ENCODE peak calls at places on chromosomes 16 and 17, in seven cellular contexts. N is uterus, C is heart left ventricle, E is right atrium auricular region, U is endothelial cell, H is cardiac muscle cell, L is mucosa of descending colon. G is an unnamed sample.

GRCh38 chr17:56723471-56723870 is 110.2 kb downstream of the C17orf67 start:
- DNase-seq in L (no peak), E (no peak), U (no peak), N (no peak), H (no peak), C (no peak), G (no peak)

GRCh38 chr17:35577826-35578194 is 561 bp downstream of the PEX12 start:
- DNase-seq in N (no peak), C (no peak), U (no peak), E (no peak), L (no peak), H (peak; percentile 16), G (no peak)

GRCh38 chr17:78862073-78863023 is 21.7 kb upstream of the USP36 start:
- DNase-seq in E (peak; percentile 96), C (peak; percentile 72), N (peak; percentile 89), U (no peak), L (peak; percentile 53), H (peak; percentile 95), G (no peak)

GRCh38 chr17:7916799-7917198 is 710 bp upstream of the RNF227 start:
- DNase-seq in H (peak; percentile 64), L (no peak), N (peak; percentile 32), C (peak; percentile 5), E (no peak), U (no peak), G (no peak)

GRCh38 chr17:76670020-76670707 is 26.6 kb upstream of the ST6GALNAC1 start:
- DNase-seq in L (no peak), U (no peak), H (no peak), C (no peak), N (no peak), E (no peak), G (no peak)

GRCh38 chr16:14364386-14365199 is 265.5 kb downstream of the PARN start:
- DNase-seq in C (no peak), N (no peak), L (no peak), E (no peak), U (no peak), H (peak; percentile 30), G (no peak)

GRCh38 chr17:57810740-57811632 is 38.9 kb downstream of the MRPS23 start:
- DNase-seq in H (peak; percentile 82), C (peak; percentile 81), E (no peak), N (peak; percentile 52), U (no peak), L (peak; percentile 26), G (no peak)

GRCh38 chr17:48541574-48542113 is 3.3 kb downstream of the HOXB2 start:
- DNase-seq in L (peak; percentile 65), C (peak; percentile 83), H (peak; percentile 85), N (peak; percentile 83), U (no peak), E (no peak), G (peak; percentile 36)

GRCh38 chr16:24850289-24850931 is 4.6 kb downstream of the SLC5A11 start:
- DNase-seq in L (no peak), H (peak; percentile 45), E (no peak), U (no peak), C (no peak), N (no peak), G (no peak)

GRCh38 chr17:69474171-69474831 is 59.8 kb downstream of the MAP2K6 start:
- DNase-seq in L (no peak), E (no peak), U (no peak), N (no peak), C (no peak), H (no peak), G (no peak)

GRCh38 chr17:34998205-34998604 is 17.9 kb downstream of the LIG3 start:
- DNase-seq in N (no peak), C (peak; percentile 83), L (peak; percentile 87), U (peak; percentile 79), E (peak; percentile 76), H (peak; percentile 78), G (peak; percentile 87)

GRCh38 chr16:51465026-51465425 is 314.0 kb upstream of the SALL1 start:
- DNase-seq in N (no peak), L (no peak), U (no peak), C (no peak), H (peak; percentile 6), E (no peak), G (no peak)

GRCh38 chr17:1577186-1577585 is 14.6 kb upstream of the PITPNA start:
- DNase-seq in U (no peak), H (peak; percentile 98), L (peak; percentile 72), C (peak; percentile 92), E (peak; percentile 95), N (peak; percentile 84), G (no peak)

GRCh38 chr16:67677712-67678111 is 11.1 kb downstream of the C16orf86 start:
- DNase-seq in C (no peak), H (no peak), U (no peak), E (no peak), L (no peak), N (no peak), G (no peak)

GRCh38 chr17:56594528-56595418 is 1.3 kb downstream of the NOG start:
- DNase-seq in H (no peak), N (no peak), E (no peak), L (no peak), C (peak; percentile 63), U (peak; percentile 12), G (peak; percentile 40)

GRCh38 chr17:30290696-30291570 is 811 bp downstream of the BLMH start:
- DNase-seq in L (peak; percentile 68), N (peak; percentile 25), H (peak; percentile 45), E (no peak), C (no peak), U (peak; percentile 49), G (peak; percentile 61)

GRCh38 chr16:48542020-48542473 is 67.9 kb downstream of the N4BP1 start:
- DNase-seq in H (peak; percentile 75), C (peak; percentile 72), E (peak; percentile 87), L (peak; percentile 57), U (peak; percentile 54), N (no peak), G (no peak)

GRCh38 chr17:16027708-16028584 is 28.3 kb downstream of the TTC19 start:
- DNase-seq in U (no peak), C (no peak), N (no peak), L (no peak), E (no peak), H (peak; percentile 85), G (no peak)
- TF ChIP-seq CTCF in U (no peak), C (no peak), N (no peak), L (no peak), E (no peak), H (no peak), G (no peak)

DNA sequence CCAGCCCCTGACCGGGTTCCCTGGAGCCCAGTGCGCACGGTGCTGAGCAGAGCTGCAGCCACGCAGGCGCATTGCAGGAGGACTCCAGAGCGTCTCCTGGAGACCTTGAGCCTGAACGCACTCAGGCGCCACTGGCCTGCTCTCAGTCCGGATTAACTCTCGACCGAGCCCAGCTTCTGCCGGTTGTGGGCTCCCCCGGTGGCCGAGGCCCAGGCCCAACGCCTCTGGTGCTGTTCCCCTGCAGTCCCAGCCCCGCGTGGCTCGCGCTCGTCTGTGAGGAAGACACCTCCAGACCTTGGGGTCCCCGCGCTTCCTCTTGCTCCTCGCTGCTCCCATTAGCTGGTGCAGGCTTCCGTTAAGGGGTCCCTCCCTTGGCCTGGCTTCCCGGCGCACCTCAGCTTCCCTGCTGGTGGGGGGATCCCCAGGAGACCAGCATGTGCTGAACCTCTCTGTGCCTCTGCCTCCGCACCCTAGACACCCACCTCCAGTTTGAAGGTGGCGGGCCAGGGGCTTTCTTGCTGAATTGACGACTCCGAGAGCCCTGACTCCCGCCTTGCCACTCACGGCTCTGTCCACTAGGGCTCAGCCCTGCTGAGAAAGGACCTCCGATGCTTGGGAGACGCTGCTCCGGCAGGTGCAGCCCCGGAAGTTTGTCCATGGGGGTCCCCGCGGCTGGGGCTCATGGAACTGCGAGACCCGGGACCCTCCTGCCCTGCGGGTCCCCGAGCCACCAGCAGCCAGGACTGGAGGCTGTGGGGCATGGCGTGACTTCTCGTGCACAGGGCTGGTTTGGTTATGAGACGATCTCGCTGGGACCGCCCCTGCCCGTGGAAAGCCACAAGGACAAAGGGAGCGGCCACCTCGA is 7.8 kb downstream of the CHMP6 start:
- DNase-seq in N (no peak), L (peak; percentile 42), E (no peak), C (no peak), H (no peak), U (no peak), G (no peak)
- TF ChIP-seq CTCF in N (no peak), L (no peak), E (no peak), C (no peak), H (no peak), U (no peak), G (no peak)

DNA sequence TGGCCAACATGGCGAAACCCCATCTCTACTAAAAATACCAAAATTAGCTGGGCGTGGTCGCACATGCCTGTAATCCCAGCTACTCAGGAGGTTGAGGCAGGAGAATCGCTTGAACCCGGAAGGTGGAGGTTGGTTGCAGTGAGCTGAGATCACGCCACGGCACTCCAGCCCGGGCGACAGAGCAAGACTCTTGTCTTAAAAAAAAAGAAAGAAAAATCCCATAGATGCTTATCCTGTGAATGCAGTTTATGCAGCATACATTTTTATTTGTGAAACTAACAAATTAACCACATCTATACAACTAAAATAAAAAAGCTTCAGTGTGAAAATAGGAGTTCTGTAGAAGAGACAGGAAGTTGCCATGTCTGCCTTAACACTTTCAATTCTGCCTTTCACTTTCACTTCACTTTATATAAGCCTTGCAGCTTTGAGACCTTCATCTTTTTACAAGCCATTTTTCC is 7.1 kb downstream of the IGSF6 start:
- DNase-seq in U (no peak), H (peak; percentile 48), N (no peak), L (no peak), E (peak; percentile 55), C (no peak), G (no peak)
- TF ChIP-seq CTCF in U (no peak), H (no peak), N (no peak), L (no peak), E (no peak), C (no peak), G (no peak)

GRCh38 chr16:86042996-86043725 is 144.2 kb downstream of the IRF8 start:
- DNase-seq in E (no peak), C (no peak), N (no peak), U (no peak), H (no peak), L (no peak), G (no peak)

GRCh38 chr16:86046026-86046713 is 147.2 kb downstream of the IRF8 start:
- DNase-seq in U (no peak), C (no peak), E (no peak), H (no peak), L (no peak), N (no peak), G (no peak)

GRCh38 chr16:86045601-86045971 is 146.6 kb downstream of the IRF8 start:
- DNase-seq in C (no peak), U (no peak), N (no peak), L (no peak), H (no peak), E (no peak), G (no peak)

GRCh38 chr16:86044881-86045600 is 146.1 kb downstream of the IRF8 start:
- DNase-seq in C (no peak), H (no peak), N (no peak), E (no peak), U (no peak), L (peak; percentile 54), G (no peak)

GRCh38 chr16:86044241-86044671 is 145.3 kb downstream of the IRF8 start:
- DNase-seq in H (peak; percentile 64), N (no peak), L (peak; percentile 51), U (peak; percentile 84), C (no peak), E (no peak), G (peak; percentile 82)
- TF ChIP-seq CTCF in H (peak; percentile 73), N (no peak), L (no peak), U (peak; percentile 84), C (peak; percentile 25), E (peak; percentile 54), G (peak; percentile 80)

GRCh38 chr17:18004901-18005305 is 32.2 kb downstream of the DRC3 start:
- DNase-seq in N (no peak), E (no peak), U (no peak), C (no peak), L (no peak), H (no peak), G (peak; percentile 42)
- TF ChIP-seq CTCF in N (no peak), E (peak; percentile 45), U (peak; percentile 39), C (no peak), L (no peak), H (peak; percentile 34), G (peak; percentile 58)

G was measured in glutamatergic neuron.